ENCODE peak calls at places on chromosomes 13 and 19, in ten cellular contexts. K is CD4-positive, CD25-positive, alpha-beta regulatory T cell; T is osteoblast; R is uterus; O is HAP-1; Q is thoracic aorta; E is psoas muscle; F is adrenal gland; H is heart right ventricle; Z is neural progenitor cell. V is an unnamed sample.
A peak's percentile ranks its signal among the peaks of the same experiment; 100 is the strongest.

GRCh38 chr19:41106177-41106576 is 8.1 kb upstream of the CYP2F1 start:
- DNase-seq in K (no peak), T (no peak), R (no peak), O (no peak), Q (no peak), E (no peak), F (no peak), H (no peak), Z (no peak), V (no peak)

GRCh38 chr19:3154957-3155736 is 19.3 kb downstream of the GNA15 start:
- DNase-seq in K (peak; percentile 91), T (peak; percentile 99), R (peak; percentile 87), O (peak; percentile 58), Q (peak; percentile 85), E (peak; percentile 80), F (peak; percentile 93), H (peak; percentile 68), Z (no peak), V (no peak)

GRCh38 chr19:9070066-9070465 is 16.8 kb upstream of the OR1M1 start:
- DNase-seq in K (no peak), T (no peak), R (no peak), O (peak; percentile 72), Q (no peak), E (no peak), F (no peak), H (no peak), Z (peak; percentile 86), V (no peak)

GRCh38 chr19:49104229-49104864 is 9.8 kb upstream of the LIN7B start:
- DNase-seq in K (no peak), T (peak; percentile 69), R (no peak), O (no peak), Q (no peak), E (no peak), F (no peak), H (no peak), Z (no peak), V (no peak)

GRCh38 chr19:7595466-7596133 is at the start of gene CAMSAP3:
- DNase-seq in K (peak; percentile 43), T (peak; percentile 62), R (no peak), O (peak; percentile 91), Q (no peak), E (no peak), F (peak; percentile 28), H (no peak), Z (peak; percentile 94), V (peak; percentile 86)

GRCh38 chr19:37059142-37059541 is 19.1 kb upstream of the ZNF420 start:
- DNase-seq in K (no peak), T (no peak), R (no peak), O (no peak), Q (no peak), E (no peak), F (no peak), H (no peak), Z (no peak), V (no peak)

GRCh38 chr13:75705395-75705794 is 69.3 kb downstream of the LMO7 start:
- DNase-seq in K (no peak), T (peak; percentile 73), R (no peak), O (no peak), Q (no peak), E (no peak), F (no peak), H (no peak), Z (no peak), V (no peak)

GRCh38 chr13:41696163-41697003 is 239.0 kb downstream of the RGCC start:
- DNase-seq in K (no peak), T (peak; percentile 73), R (no peak), O (peak; percentile 53), Q (no peak), E (no peak), F (no peak), H (no peak), Z (no peak), V (no peak)

GRCh38 chr19:3176715-3177501 is 1.7 kb upstream of the S1PR4 start:
- DNase-seq in K (peak; percentile 90), T (peak; percentile 98), R (no peak), O (no peak), Q (no peak), E (no peak), F (no peak), H (no peak), Z (no peak), V (no peak)

GRCh38 chr13:95007322-95007721 is 293.9 kb downstream of the ABCC4 start:
- DNase-seq in K (no peak), T (no peak), R (no peak), O (no peak), Q (no peak), E (no peak), F (no peak), H (no peak), Z (no peak), V (no peak)

GRCh38 chr19:54905411-54905810 is 537 bp upstream of the NCR1 start:
- DNase-seq in K (no peak), T (no peak), R (no peak), O (no peak), Q (no peak), E (no peak), F (no peak), H (no peak), Z (no peak), V (no peak)

GRCh38 chr13:20400774-20401173 is 124.9 kb downstream of the CRYL1 start:
- DNase-seq in K (no peak), T (no peak), R (no peak), O (no peak), Q (no peak), E (no peak), F (no peak), H (no peak), Z (no peak), V (no peak)

GRCh38 chr19:41296323-41296935 is 13.5 kb upstream of the CCDC97 start:
- DNase-seq in K (no peak), T (no peak), R (no peak), O (no peak), Q (no peak), E (no peak), F (no peak), H (no peak), Z (no peak), V (no peak)

GRCh38 chr13:30021611-30022010 is 171.2 kb upstream of the UBL3 start:
- DNase-seq in K (no peak), T (no peak), R (no peak), O (no peak), Q (no peak), E (no peak), F (no peak), H (no peak), Z (no peak), V (no peak)

GRCh38 chr13:46367622-46368327 is 19.3 kb downstream of the RUBCNL start:
- DNase-seq in K (no peak), T (peak; percentile 15), R (no peak), O (no peak), Q (no peak), E (no peak), F (no peak), H (no peak), Z (no peak), V (no peak)

GRCh38 chr19:33389574-33390119 is 16.1 kb downstream of the CEBPG start:
- DNase-seq in K (no peak), T (peak; percentile 86), R (no peak), O (peak; percentile 67), Q (no peak), E (no peak), F (no peak), H (no peak), Z (no peak), V (peak; percentile 64)
- H3K4me1 ChIP-seq in K (no peaks in the 10 kb centered on the region), T (peaks cover 16% of the 10 kb centered on the region), R (peaks cover 47% of the 10 kb centered on the region), O (peaks cover 15% of the 10 kb centered on the region), Q (peaks cover 14% of the 10 kb centered on the region), E (peaks cover 85% of the 10 kb centered on the region), F (peaks cover 18% of the 10 kb centered on the region), H (peaks cover 59% of the 10 kb centered on the region), Z (no peaks in the 10 kb centered on the region), V (peaks cover 13% of the 10 kb centered on the region)

DNA sequence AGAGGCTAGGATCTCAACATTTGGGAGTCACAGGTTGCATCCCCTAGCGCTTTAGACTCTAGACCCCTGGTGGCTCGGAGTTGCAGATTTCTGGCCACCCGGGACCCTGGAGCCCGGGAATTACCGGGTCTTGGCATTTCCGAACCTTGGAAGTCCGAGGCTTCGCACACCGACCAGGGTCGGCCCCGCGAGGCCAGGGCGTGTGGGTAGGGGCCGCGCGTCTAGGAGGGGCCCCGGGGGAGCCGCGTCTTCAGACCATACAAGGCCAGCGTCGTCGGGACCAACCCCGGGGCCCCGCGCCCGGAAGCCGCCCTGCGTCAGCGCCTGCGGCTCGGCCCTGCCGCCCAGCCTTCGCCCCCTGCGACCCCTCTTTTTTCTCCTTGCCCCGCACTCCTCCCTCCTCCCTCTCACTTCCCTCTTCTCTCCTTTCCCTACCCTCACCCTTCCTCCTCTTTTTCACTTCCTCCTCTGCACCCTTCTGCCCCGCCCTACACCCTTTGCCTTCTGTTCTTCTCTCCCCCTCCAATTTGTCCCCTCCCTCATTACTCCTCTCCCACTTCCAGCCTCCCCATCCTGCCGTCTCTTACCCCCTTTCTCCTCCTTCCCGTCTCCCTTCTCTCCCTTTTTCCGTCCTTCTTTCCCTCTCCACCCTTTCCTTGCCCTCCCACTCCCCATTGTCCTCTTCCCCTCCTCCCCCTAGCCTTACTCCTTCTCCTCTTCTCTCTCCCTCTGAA is 2.4 kb upstream of the PLEKHG2 start:
- DNase-seq in K (peak; percentile 78), T (peak; percentile 95), R (peak; percentile 85), O (peak; percentile 61), Q (no peak), E (peak; percentile 87), F (peak; percentile 71), H (peak; percentile 87), Z (peak; percentile 68), V (peak; percentile 75)
- H3K4me1 ChIP-seq in K (peaks cover 65% of the 10 kb centered on the region), T (peaks cover 35% of the 10 kb centered on the region), R (peaks cover 11% of the 10 kb centered on the region), O (peaks cover 32% of the 10 kb centered on the region), Q (peaks cover 26% of the 10 kb centered on the region), E (peaks cover 20% of the 10 kb centered on the region), F (peaks cover 8% of the 10 kb centered on the region), H (peaks cover 31% of the 10 kb centered on the region), Z (peaks cover 24% of the 10 kb centered on the region), V (peaks cover 15% of the 10 kb centered on the region)

DNA sequence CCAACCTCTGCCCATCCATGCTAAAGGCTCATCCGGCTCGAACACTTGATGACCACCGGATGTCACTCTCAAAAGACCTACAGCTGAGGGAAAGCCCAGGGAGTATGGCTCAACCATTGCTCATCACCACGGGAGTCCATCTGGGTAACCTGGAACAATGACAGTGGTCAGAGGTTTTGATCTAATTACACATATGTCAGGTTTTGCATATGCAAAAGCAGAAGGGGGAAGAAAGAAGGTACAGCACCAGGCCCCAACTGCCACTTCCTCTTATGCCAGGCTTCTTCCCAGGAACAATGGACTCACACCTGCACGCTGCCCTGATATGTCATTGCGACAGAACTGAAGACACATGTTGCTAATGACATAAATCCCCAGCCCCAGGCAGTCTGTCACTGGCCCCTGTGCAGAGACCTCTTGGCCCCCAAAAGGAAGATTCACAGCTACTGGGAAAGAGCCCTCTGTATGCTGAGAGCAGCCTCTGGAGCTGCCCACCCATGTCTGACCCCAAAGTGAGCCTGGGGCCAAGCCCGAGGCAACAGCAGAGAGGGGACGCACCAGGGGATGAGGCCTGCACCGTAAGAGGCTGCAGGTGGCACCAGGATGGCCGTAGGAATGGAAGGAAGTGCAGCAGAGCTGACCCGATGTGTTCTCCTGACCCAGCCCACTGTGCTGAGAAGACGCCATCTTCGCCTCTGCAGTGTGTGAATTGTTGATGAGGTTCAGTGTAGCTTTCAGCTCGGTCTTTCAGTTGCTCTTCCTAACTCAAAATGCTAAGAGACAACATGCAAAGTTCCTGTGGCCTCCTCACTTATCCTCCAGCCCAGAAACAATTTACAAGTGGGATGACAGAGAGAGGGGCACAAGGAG is 26.3 kb downstream of the EPS15L1 start:
- DNase-seq in K (no peak), T (peak; percentile 29), R (no peak), O (no peak), Q (no peak), E (no peak), F (no peak), H (no peak), Z (no peak), V (no peak)
- H3K4me1 ChIP-seq in K (peaks cover 12% of the 10 kb centered on the region), T (peaks cover 21% of the 10 kb centered on the region), R (peaks cover 12% of the 10 kb centered on the region), O (peaks cover 24% of the 10 kb centered on the region), Q (peaks cover 17% of the 10 kb centered on the region), E (peaks cover 64% of the 10 kb centered on the region), F (peaks cover 14% of the 10 kb centered on the region), H (peaks cover 78% of the 10 kb centered on the region), Z (peaks cover 25% of the 10 kb centered on the region), V (peaks cover 10% of the 10 kb centered on the region)

GRCh38 chr13:98528663-98529064 is 48.2 kb downstream of the STK24 start:
- DNase-seq in K (peak; percentile 28), T (peak; percentile 97), R (no peak), O (no peak), Q (no peak), E (no peak), F (peak; percentile 78), H (no peak), Z (no peak), V (no peak)
- H3K4me1 ChIP-seq in K (peaks cover 82% of the 10 kb centered on the region), T (peaks cover 10% of the 10 kb centered on the region), R (peaks cover 5% of the 10 kb centered on the region), O (no peaks in the 10 kb centered on the region), Q (no peaks in the 10 kb centered on the region), E (peaks cover 67% of the 10 kb centered on the region), F (peaks cover 6% of the 10 kb centered on the region), H (peaks cover 45% of the 10 kb centered on the region), Z (peaks cover 33% of the 10 kb centered on the region), V (peaks cover 12% of the 10 kb centered on the region)

V was measured in pancreas.